ENCODE peak calls at places on chromosomes 5 and 9, in four cellular contexts. W is CD4-positive, alpha-beta T cell; V is stomach; D is left lung. J is an unnamed sample.

GRCh38 chr5:83718195-83718825 is 2.3 kb downstream of the HAPLN1 start:
- DNase-seq in W (no peak), V (peak), D (no peak), J (no peak)

GRCh38 chr9:125538092-125538473 is 168.9 kb downstream of the MAPKAP1 start:
- DNase-seq in W (no peak), D (no peak), V (peak), J (no peak)

GRCh38 chr9:121249563-121249962 is 18.4 kb upstream of the GSN start:
- DNase-seq in V (no peak), D (no peak), W (no peak), J (no peak)

GRCh38 chr5:174293481-174293880 is 248.0 kb downstream of the NSG2 start:
- DNase-seq in W (no peak), D (no peak), V (no peak), J (no peak)

GRCh38 chr9:100098241-100098886 is 436 bp downstream of the ERP44 start:
- DNase-seq in W (peak), V (peak), D (peak), J (no peak)

GRCh38 chr5:81232449-81233079 is 558 bp upstream of the CKMT2 start:
- DNase-seq in V (no peak), D (no peak), W (no peak), J (no peak)

GRCh38 chr5:100647461-100648230 is 112.5 kb downstream of the FAM174A start:
- DNase-seq in V (peak), D (peak), W (no peak), J (no peak)

GRCh38 chr5:115170924-115171510 is 1.3 kb upstream of the TRIM36 start:
- DNase-seq in W (no peak), V (no peak), D (peak), J (no peak)

GRCh38 chr5:57822651-57823050 is 340.0 kb upstream of the ACTBL2 start:
- DNase-seq in V (no peak), D (no peak), W (no peak), J (no peak)

GRCh38 chr5:151757233-151758140 is 944 bp downstream of the ATOX1 start:
- DNase-seq in W (no peak), V (no peak), D (no peak), J (no peak)

GRCh38 chr5:133602829-133603380 is 9.4 kb downstream of the FSTL4 start:
- DNase-seq in V (no peak), W (no peak), D (no peak), J (no peak)

GRCh38 chr5:150438873-150439546 is 10.5 kb downstream of the RPS14 start:
- DNase-seq in W (no peak), V (no peak), D (no peak), J (no peak)

GRCh38 chr5:127968998-127969397 is 114.6 kb upstream of the SLC12A2 start:
- DNase-seq in V (no peak), D (no peak), W (no peak), J (no peak)

GRCh38 chr5:43702815-43703214 is 99.8 kb downstream of the NNT start:
- DNase-seq in W (no peak), D (no peak), V (no peak), J (no peak)

GRCh38 chr5:172637740-172638139 is 3.3 kb upstream of the NEURL1B start:
- DNase-seq in D (no peak), W (no peak), V (no peak), J (no peak)
- H3K27ac ChIP-seq in D (no peak), W (no peak), V (no peak), J (peak)

GRCh38 chr9:7259544-7260241 is 501.9 kb downstream of the KDM4C start:
- DNase-seq in W (no peak), V (no peak), D (no peak), J (no peak)
- TF ChIP-seq CTCF in W (no peak), V (no peak), D (no peak), J (no peak)

GRCh38 chr5:172143875-172144274 is 44.1 kb downstream of the STK10 start:
- DNase-seq in D (no peak), W (no peak), V (no peak), J (no peak)
- H3K27ac ChIP-seq in D (peak), W (peak), V (no peak), J (peak)

DNA sequence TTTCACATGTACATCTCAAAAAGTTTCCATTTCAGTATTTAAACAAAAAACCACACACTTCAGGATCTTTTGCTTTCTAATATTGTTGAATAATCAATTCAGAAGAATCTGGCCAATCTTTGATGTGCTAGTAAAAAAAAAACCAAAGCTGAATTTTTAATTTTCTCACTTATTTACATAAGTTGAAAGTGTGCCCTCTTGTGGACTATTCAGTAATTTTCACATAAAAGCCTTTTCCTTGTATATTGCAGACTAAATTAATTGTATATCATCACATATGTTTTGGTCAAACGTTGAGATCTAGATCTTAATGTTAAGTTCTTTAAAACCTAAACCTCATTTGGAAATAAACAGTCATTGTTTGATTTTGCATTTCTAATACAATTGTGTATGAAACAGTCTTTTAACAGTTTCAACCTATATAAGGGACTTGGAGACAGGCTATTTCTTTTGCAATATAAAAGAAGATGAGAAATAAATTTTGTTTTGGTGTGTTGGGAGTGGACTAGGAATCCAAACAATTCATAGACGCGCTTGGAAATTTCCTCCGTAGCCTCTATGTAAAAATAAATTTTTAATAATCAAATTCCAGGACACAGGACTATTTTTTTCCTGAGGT is 68.1 kb downstream of the NIPBL start:
- DNase-seq in D (no peak), W (no peak), V (no peak), J (no peak)
- TF ChIP-seq CTCF in D (peak), W (peak), V (peak), J (peak)

GRCh38 chr5:169788168-169788567 is 151.1 kb downstream of the DOCK2 start:
- DNase-seq in V (no peak), W (no peak), D (no peak), J (no peak)

GRCh38 chr5:169786219-169786618 is 149.1 kb downstream of the DOCK2 start:
- DNase-seq in V (no peak), D (no peak), W (no peak), J (no peak)

GRCh38 chr5:169791251-169791650 is 154.2 kb downstream of the DOCK2 start:
- DNase-seq in D (no peak), V (no peak), W (no peak), J (no peak)

GRCh38 chr5:169785731-169786130 is 148.7 kb downstream of the DOCK2 start:
- DNase-seq in D (no peak), W (no peak), V (no peak), J (no peak)

DNA sequence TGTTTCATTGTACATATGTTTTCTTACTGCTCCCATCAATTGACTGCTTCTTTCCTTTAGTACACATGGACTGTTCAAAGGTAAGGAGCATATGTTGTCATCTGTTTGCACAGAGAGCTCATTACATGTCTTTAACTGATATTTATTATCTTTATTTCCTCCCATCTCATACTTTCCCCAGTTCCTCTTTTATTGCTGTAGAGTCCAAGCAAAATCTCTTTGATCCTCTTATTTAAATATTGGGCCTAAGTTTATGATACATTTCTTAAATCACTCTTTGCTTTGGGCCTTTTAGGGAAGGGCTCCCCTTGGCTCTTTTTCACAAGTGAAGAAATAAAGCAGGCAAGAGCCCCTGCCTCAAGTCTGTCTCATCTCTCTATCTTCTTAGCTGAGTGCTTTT is 152.3 kb downstream of the DOCK2 start:
- DNase-seq in D (no peak), V (no peak), W (no peak), J (no peak)
- H3K27ac ChIP-seq in D (no peak), V (no peak), W (no peak), J (no peak)